ENCODE peak calls at places on chromosome 1, in eight cellular contexts. One of them, this sample, is unnamed.

GRCh38 chr1:11880181-11880575 is 21.4 kb upstream of the NPPB start:
- ATAC-seq in Panc1: no peak
- ATAC-seq in right cardiac atrium: no peak
- ATAC-seq in body of pancreas: no peak
- ATAC-seq in upper lobe of right lung: no peak
- ATAC-seq in heart left ventricle: no peak
- ATAC-seq in HCT116: no peak
- ATAC-seq in CD8-positive, alpha-beta T cell: no peak
- ATAC-seq in this sample: no peak

GRCh38 chr1:219778793-219779369 is 149.5 kb downstream of the SLC30A10 start:
- ATAC-seq in Panc1: no peak
- ATAC-seq in right cardiac atrium: no peak
- ATAC-seq in body of pancreas: no peak
- ATAC-seq in upper lobe of right lung: no peak
- ATAC-seq in heart left ventricle: no peak
- ATAC-seq in HCT116: no peak
- ATAC-seq in CD8-positive, alpha-beta T cell: no peak
- ATAC-seq in this sample: no peak

GRCh38 chr1:201739054-201739453 is 89.9 kb upstream of the IPO9 start:
- ATAC-seq in Panc1: peak; percentile 11
- ATAC-seq in right cardiac atrium: peak; percentile 2
- ATAC-seq in body of pancreas: no peak
- ATAC-seq in upper lobe of right lung: no peak
- ATAC-seq in heart left ventricle: no peak
- ATAC-seq in HCT116: peak; percentile 41
- ATAC-seq in CD8-positive, alpha-beta T cell: no peak
- ATAC-seq in this sample: peak; percentile 33

GRCh38 chr1:156880473-156880872 is 13.0 kb upstream of the PEAR1 start:
- ATAC-seq in Panc1: no peak
- ATAC-seq in right cardiac atrium: no peak
- ATAC-seq in body of pancreas: no peak
- ATAC-seq in upper lobe of right lung: no peak
- ATAC-seq in heart left ventricle: no peak
- ATAC-seq in HCT116: no peak
- ATAC-seq in CD8-positive, alpha-beta T cell: no peak
- ATAC-seq in this sample: no peak

GRCh38 chr1:212110617-212111016 is 75.1 kb downstream of the DTL start:
- ATAC-seq in Panc1: no peak
- ATAC-seq in right cardiac atrium: peak; percentile 74
- ATAC-seq in body of pancreas: no peak
- ATAC-seq in upper lobe of right lung: peak; percentile 54
- ATAC-seq in heart left ventricle: no peak
- ATAC-seq in HCT116: no peak
- ATAC-seq in CD8-positive, alpha-beta T cell: no peak
- ATAC-seq in this sample: peak; percentile 50

GRCh38 chr1:182768973-182769372 is 20.6 kb upstream of the NPL start:
- ATAC-seq in Panc1: no peak
- ATAC-seq in right cardiac atrium: no peak
- ATAC-seq in body of pancreas: no peak
- ATAC-seq in upper lobe of right lung: no peak
- ATAC-seq in heart left ventricle: no peak
- ATAC-seq in HCT116: no peak
- ATAC-seq in CD8-positive, alpha-beta T cell: no peak
- ATAC-seq in this sample: no peak

GRCh38 chr1:110262846-110263631 is 52.9 kb downstream of the KCNC4 start:
- ATAC-seq in Panc1: no peak
- ATAC-seq in right cardiac atrium: no peak
- ATAC-seq in body of pancreas: no peak
- ATAC-seq in upper lobe of right lung: no peak
- ATAC-seq in heart left ventricle: no peak
- ATAC-seq in HCT116: no peak
- ATAC-seq in CD8-positive, alpha-beta T cell: peak; percentile 26
- ATAC-seq in this sample: peak; percentile 34

GRCh38 chr1:234325878-234326492 is 47.3 kb upstream of the COA6 start:
- ATAC-seq in Panc1: peak; percentile 19
- ATAC-seq in right cardiac atrium: no peak
- ATAC-seq in body of pancreas: no peak
- ATAC-seq in upper lobe of right lung: no peak
- ATAC-seq in heart left ventricle: no peak
- ATAC-seq in HCT116: no peak
- ATAC-seq in CD8-positive, alpha-beta T cell: peak; percentile 37
- ATAC-seq in this sample: no peak

GRCh38 chr1:85328713-85329376 is 52.4 kb upstream of the BCL10 start:
- ATAC-seq in Panc1: peak; percentile 95
- ATAC-seq in right cardiac atrium: peak; percentile 35
- ATAC-seq in body of pancreas: peak; percentile 80
- ATAC-seq in upper lobe of right lung: peak; percentile 85
- ATAC-seq in heart left ventricle: peak; percentile 59
- ATAC-seq in HCT116: peak; percentile 87
- ATAC-seq in CD8-positive, alpha-beta T cell: no peak
- ATAC-seq in this sample: peak; percentile 55

GRCh38 chr1:227766015-227766634 is 30.9 kb downstream of the SNAP47 start:
- ATAC-seq in Panc1: peak; percentile 85
- ATAC-seq in right cardiac atrium: peak; percentile 17
- ATAC-seq in body of pancreas: peak; percentile 33
- ATAC-seq in upper lobe of right lung: peak; percentile 50
- ATAC-seq in heart left ventricle: no peak
- ATAC-seq in HCT116: no peak
- ATAC-seq in CD8-positive, alpha-beta T cell: peak; percentile 80
- ATAC-seq in this sample: no peak

GRCh38 chr1:223842784-223843183 is 3.0 kb downstream of the TP53BP2 start:
- ATAC-seq in Panc1: no peak
- ATAC-seq in right cardiac atrium: no peak
- ATAC-seq in body of pancreas: no peak
- ATAC-seq in upper lobe of right lung: no peak
- ATAC-seq in heart left ventricle: no peak
- ATAC-seq in HCT116: no peak
- ATAC-seq in CD8-positive, alpha-beta T cell: no peak
- ATAC-seq in this sample: no peak
- H3K27ac ChIP-seq in Panc1: no peak overlapping the region
- H3K27ac ChIP-seq in right cardiac atrium: no peak overlapping the region
- H3K27ac ChIP-seq in body of pancreas: no peak overlapping the region
- H3K27ac ChIP-seq in upper lobe of right lung: no peak overlapping the region
- H3K27ac ChIP-seq in heart left ventricle: no peak overlapping the region
- H3K27ac ChIP-seq in HCT116: no peak overlapping the region
- H3K27ac ChIP-seq in CD8-positive, alpha-beta T cell: no peak overlapping the region
- H3K27ac ChIP-seq in this sample: no peak overlapping the region

DNA sequence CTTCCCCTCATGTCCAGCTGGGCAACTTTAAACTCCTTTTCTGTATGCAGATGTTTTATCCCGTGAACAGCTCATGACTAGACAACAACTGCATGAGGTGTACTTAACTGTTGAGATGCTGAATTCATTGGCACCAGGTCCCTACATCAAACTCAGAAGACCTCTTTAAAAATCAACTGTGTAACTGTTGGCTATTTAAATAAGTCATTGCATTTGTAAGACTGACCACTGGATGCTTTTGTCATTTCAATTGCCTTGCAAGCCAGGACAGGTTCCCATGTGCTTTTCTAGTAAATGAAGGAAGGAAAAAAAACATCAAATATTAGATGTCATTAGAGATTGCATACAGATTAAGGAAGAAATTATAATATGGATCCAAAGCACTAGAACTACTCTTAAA is 28.3 kb upstream of the GORAB start:
- ATAC-seq in Panc1: no peak
- ATAC-seq in right cardiac atrium: no peak
- ATAC-seq in body of pancreas: no peak
- ATAC-seq in upper lobe of right lung: no peak
- ATAC-seq in heart left ventricle: no peak
- ATAC-seq in HCT116: no peak
- ATAC-seq in CD8-positive, alpha-beta T cell: no peak
- ATAC-seq in this sample: no peak
- H3K27ac ChIP-seq in Panc1: no peak overlapping the region
- H3K27ac ChIP-seq in right cardiac atrium: no peak overlapping the region
- H3K27ac ChIP-seq in body of pancreas: no peak overlapping the region
- H3K27ac ChIP-seq in upper lobe of right lung: no peak overlapping the region
- H3K27ac ChIP-seq in heart left ventricle: no peak overlapping the region
- H3K27ac ChIP-seq in HCT116: no peak overlapping the region
- H3K27ac ChIP-seq in CD8-positive, alpha-beta T cell: no peak overlapping the region
- H3K27ac ChIP-seq in this sample: no peak overlapping the region

GRCh38 chr1:158002022-158002629 is 8.7 kb downstream of the KIRREL1 start:
- ATAC-seq in Panc1: peak; percentile 43
- ATAC-seq in right cardiac atrium: peak; percentile 58
- ATAC-seq in body of pancreas: no peak
- ATAC-seq in upper lobe of right lung: no peak
- ATAC-seq in heart left ventricle: no peak
- ATAC-seq in HCT116: no peak
- ATAC-seq in CD8-positive, alpha-beta T cell: no peak
- ATAC-seq in this sample: peak; percentile 42
- H3K27ac ChIP-seq in Panc1: peak overlapping the region; percentile 100
- H3K27ac ChIP-seq in right cardiac atrium: peak overlapping the region; percentile 49
- H3K27ac ChIP-seq in body of pancreas: no peak overlapping the region
- H3K27ac ChIP-seq in upper lobe of right lung: peak overlapping the region; percentile 30
- H3K27ac ChIP-seq in heart left ventricle: peak overlapping the region; percentile 68
- H3K27ac ChIP-seq in HCT116: no peak overlapping the region
- H3K27ac ChIP-seq in CD8-positive, alpha-beta T cell: no peak overlapping the region
- H3K27ac ChIP-seq in this sample: peak overlapping the region; percentile 54

GRCh38 chr1:59150537-59151386 is 146.1 kb upstream of the FGGY start:
- ATAC-seq in Panc1: peak; percentile 81
- ATAC-seq in right cardiac atrium: peak; percentile 94
- ATAC-seq in body of pancreas: peak; percentile 64
- ATAC-seq in upper lobe of right lung: peak; percentile 75
- ATAC-seq in heart left ventricle: peak; percentile 88
- ATAC-seq in HCT116: peak; percentile 82
- ATAC-seq in CD8-positive, alpha-beta T cell: peak; percentile 35
- ATAC-seq in this sample: peak; percentile 95

GRCh38 chr1:59149435-59149834 is 147.5 kb upstream of the FGGY start:
- ATAC-seq in Panc1: no peak
- ATAC-seq in right cardiac atrium: no peak
- ATAC-seq in body of pancreas: no peak
- ATAC-seq in upper lobe of right lung: no peak
- ATAC-seq in heart left ventricle: no peak
- ATAC-seq in HCT116: no peak
- ATAC-seq in CD8-positive, alpha-beta T cell: no peak
- ATAC-seq in this sample: no peak

GRCh38 chr1:59151860-59152259 is 145.0 kb upstream of the FGGY start:
- ATAC-seq in Panc1: no peak
- ATAC-seq in right cardiac atrium: no peak
- ATAC-seq in body of pancreas: no peak
- ATAC-seq in upper lobe of right lung: no peak
- ATAC-seq in heart left ventricle: no peak
- ATAC-seq in HCT116: no peak
- ATAC-seq in CD8-positive, alpha-beta T cell: no peak
- ATAC-seq in this sample: no peak

GRCh38 chr1:59154406-59154805 is 142.5 kb upstream of the FGGY start:
- ATAC-seq in Panc1: no peak
- ATAC-seq in right cardiac atrium: no peak
- ATAC-seq in body of pancreas: no peak
- ATAC-seq in upper lobe of right lung: no peak
- ATAC-seq in heart left ventricle: no peak
- ATAC-seq in HCT116: no peak
- ATAC-seq in CD8-positive, alpha-beta T cell: no peak
- ATAC-seq in this sample: no peak

GRCh38 chr1:59151387-59151761 is 145.5 kb upstream of the FGGY start:
- ATAC-seq in Panc1: peak; percentile 47
- ATAC-seq in right cardiac atrium: peak; percentile 6
- ATAC-seq in body of pancreas: no peak
- ATAC-seq in upper lobe of right lung: no peak
- ATAC-seq in heart left ventricle: no peak
- ATAC-seq in HCT116: no peak
- ATAC-seq in CD8-positive, alpha-beta T cell: no peak
- ATAC-seq in this sample: peak; percentile 6
- H3K27ac ChIP-seq in Panc1: peak overlapping the region; percentile 80
- H3K27ac ChIP-seq in right cardiac atrium: peak overlapping the region; percentile 97
- H3K27ac ChIP-seq in body of pancreas: no peak overlapping the region
- H3K27ac ChIP-seq in upper lobe of right lung: peak overlapping the region; percentile 65
- H3K27ac ChIP-seq in heart left ventricle: peak overlapping the region; percentile 89
- H3K27ac ChIP-seq in HCT116: no peak overlapping the region
- H3K27ac ChIP-seq in CD8-positive, alpha-beta T cell: no peak overlapping the region
- H3K27ac ChIP-seq in this sample: peak overlapping the region; percentile 85

DNA sequence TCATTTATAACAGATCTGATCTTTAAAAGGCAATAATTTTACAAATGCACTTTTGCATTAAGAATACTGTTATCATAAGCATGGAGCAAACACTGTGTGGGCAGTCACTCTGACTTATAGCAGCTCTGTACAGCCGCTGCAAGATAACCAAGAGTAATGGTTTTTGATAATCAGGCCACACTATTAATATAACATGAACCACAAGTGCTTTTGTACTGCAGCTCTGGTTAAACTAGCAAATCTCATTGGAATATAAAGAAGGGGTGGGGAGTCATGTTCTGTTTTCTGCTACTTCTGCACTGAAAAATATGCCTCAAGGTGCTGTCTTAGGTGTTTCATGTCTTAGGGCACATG is 357.4 kb downstream of the LMO4 start:
- ATAC-seq in Panc1: no peak
- ATAC-seq in right cardiac atrium: no peak
- ATAC-seq in body of pancreas: no peak
- ATAC-seq in upper lobe of right lung: no peak
- ATAC-seq in heart left ventricle: no peak
- ATAC-seq in HCT116: no peak
- ATAC-seq in CD8-positive, alpha-beta T cell: no peak
- ATAC-seq in this sample: no peak
- H3K27ac ChIP-seq in Panc1: no peak overlapping the region
- H3K27ac ChIP-seq in right cardiac atrium: no peak overlapping the region
- H3K27ac ChIP-seq in body of pancreas: no peak overlapping the region
- H3K27ac ChIP-seq in upper lobe of right lung: peak overlapping the region; percentile 76
- H3K27ac ChIP-seq in heart left ventricle: no peak overlapping the region
- H3K27ac ChIP-seq in HCT116: no peak overlapping the region
- H3K27ac ChIP-seq in CD8-positive, alpha-beta T cell: no peak overlapping the region
- H3K27ac ChIP-seq in this sample: peak overlapping the region; percentile 80

This sample was measured in gastroesophageal sphincter.